ENCODE peak calls at places on chromosome 22, in five cellular contexts. V is T follicular helper cell; S is ELR; U is GM12864; K is effector CD4-positive, alpha-beta T cell. A is an unnamed sample.

GRCh38 chr22:36258750-36259619 is 6.1 kb downstream of the APOL1 start:
- DNase-seq in V (no peak), S (no peak), U (no peak), K (no peak), A (no peak)

GRCh38 chr22:22408731-22409696 is 99.5 kb downstream of the ZNF280B start:
- DNase-seq in V (no peak), S (peak), U (no peak), K (no peak), A (no peak)

GRCh38 chr22:25853078-25853477 is 111.1 kb downstream of the MYO18B start:
- DNase-seq in V (no peak), S (no peak), U (no peak), K (no peak), A (no peak)

GRCh38 chr22:26483043-26483438 is 542 bp downstream of the HPS4 start:
- DNase-seq in V (no peak), S (no peak), U (no peak), K (no peak), A (no peak)

GRCh38 chr22:38788846-38789245 is 5.1 kb downstream of the DNAL4 start:
- DNase-seq in V (no peak), S (no peak), U (no peak), K (no peak), A (no peak)

GRCh38 chr22:37095113-37095512 is 14.4 kb downstream of the TMPRSS6 start:
- DNase-seq in V (no peak), S (no peak), U (no peak), K (no peak), A (no peak)

GRCh38 chr22:45565973-45566372 is 63.3 kb downstream of the FBLN1 start:
- DNase-seq in V (no peak), S (no peak), U (no peak), K (no peak), A (no peak)

GRCh38 chr22:19850482-19851109 is 4.1 kb downstream of the GNB1L start:
- DNase-seq in V (no peak), S (no peak), U (no peak), K (no peak), A (no peak)

GRCh38 chr22:24107668-24108067 is 73.6 kb upstream of the SUSD2 start:
- DNase-seq in V (no peak), S (peak), U (no peak), K (no peak), A (no peak)

GRCh38 chr22:31488988-31489617 is 539 bp downstream of the EIF4ENIF1 start:
- DNase-seq in V (peak), S (peak), U (no peak), K (peak), A (no peak)

GRCh38 chr22:46010951-46011626 is 34.1 kb upstream of the WNT7B start:
- DNase-seq in V (no peak), S (no peak), U (no peak), K (no peak), A (no peak)

GRCh38 chr22:46209262-46209661 is 40.8 kb downstream of the CDPF1 start:
- DNase-seq in V (no peak), S (no peak), U (no peak), K (no peak), A (no peak)

GRCh38 chr22:17919276-17920144 is 104.9 kb downstream of the MICAL3 start:
- DNase-seq in V (no peak), S (no peak), U (no peak), K (no peak), A (no peak)

GRCh38 chr22:49754674-49755590 is 72.7 kb downstream of the BRD1 start:
- DNase-seq in V (no peak), S (no peak), U (no peak), K (no peak), A (no peak)

GRCh38 chr22:19110064-19110458 is 12.2 kb downstream of the DGCR2 start:
- DNase-seq in V (no peak), S (no peak), U (no peak), K (no peak), A (no peak)

GRCh38 chr22:43155789-43156188 is 4.4 kb downstream of the TSPO start:
- DNase-seq in V (no peak), S (no peak), U (no peak), K (no peak), A (no peak)

GRCh38 chr22:30430933-30431332 is 5.4 kb downstream of the MTFP1 start:
- DNase-seq in V (no peak), S (no peak), U (no peak), K (no peak), A (no peak)

GRCh38 chr22:43185860-43186261 is 1.1 kb downstream of the TTLL12 start:
- DNase-seq in V (no peak), S (peak), U (no peak), K (no peak), A (no peak)

GRCh38 chr22:48504519-48505140 is 1323.0 kb downstream of the BRD1 start:
- DNase-seq in V (no peak), S (no peak), U (no peak), K (no peak), A (no peak)

GRCh38 chr22:49760280-49760629 is 67.4 kb downstream of the BRD1 start:
- DNase-seq in V (no peak), S (no peak), U (no peak), K (no peak), A (no peak)

GRCh38 chr22:47796128-47796908 is 1033.9 kb downstream of the TBC1D22A start:
- DNase-seq in V (no peak), S (no peak), U (no peak), K (no peak), A (no peak)

GRCh38 chr22:45966320-45966891 is 10.6 kb downstream of the WNT7B start:
- DNase-seq in V (no peak), S (no peak), U (no peak), K (no peak), A (no peak)

GRCh38 chr22:22692707-22693530 is 48.5 kb downstream of the GGTLC2 start:
- DNase-seq in V (peak), S (peak), U (no peak), K (peak), A (peak)

GRCh38 chr22:35301370-35301874 is 1.7 kb downstream of the TOM1 start:
- DNase-seq in V (no peak), S (peak), U (no peak), K (no peak), A (no peak)

GRCh38 chr22:36439481-36440271 is 41.8 kb downstream of the TXN2 start:
- DNase-seq in V (no peak), S (peak), U (no peak), K (no peak), A (no peak)

GRCh38 chr22:32255726-32256125 is 579 bp upstream of the SLC5A4 start:
- DNase-seq in V (no peak), S (peak), U (no peak), K (no peak), A (no peak)

GRCh38 chr22:29155966-29156365 is 49.7 kb upstream of the EMID1 start:
- DNase-seq in V (no peak), S (no peak), U (no peak), K (no peak), A (no peak)

GRCh38 chr22:31248138-31248745 is 36.1 kb downstream of the LIMK2 start:
- DNase-seq in V (peak), S (peak), U (no peak), K (peak), A (peak)

GRCh38 chr22:37214431-37215025 is 2.3 kb upstream of the SSTR3 start:
- DNase-seq in V (no peak), S (no peak), U (no peak), K (no peak), A (no peak)

GRCh38 chr22:47201186-47201995 is 438.9 kb downstream of the TBC1D22A start:
- DNase-seq in V (no peak), S (no peak), U (no peak), K (no peak), A (no peak)

GRCh38 chr22:44360686-44361381 is 48.1 kb upstream of the SHISAL1 start:
- DNase-seq in V (no peak), S (peak), U (no peak), K (no peak), A (no peak)

GRCh38 chr22:27769012-27769411 is 32.5 kb downstream of the MN1 start:
- DNase-seq in V (no peak), S (no peak), U (no peak), K (no peak), A (no peak)

GRCh38 chr22:46381142-46381541 is 45.6 kb downstream of the TRMU start:
- DNase-seq in V (no peak), S (peak), U (no peak), K (no peak), A (no peak)

GRCh38 chr22:40237788-40238424 is 60.2 kb downstream of the TNRC6B start:
- DNase-seq in V (no peak), S (peak), U (no peak), K (no peak), A (no peak)

GRCh38 chr22:18056161-18056666 is 21.6 kb upstream of the PEX26 start:
- DNase-seq in V (no peak), S (peak), U (no peak), K (no peak), A (no peak)

GRCh38 chr22:35330258-35330861 is 30.7 kb downstream of the TOM1 start:
- DNase-seq in V (peak), S (peak), U (no peak), K (peak), A (no peak)

GRCh38 chr22:20641198-20641892 is 132.6 kb upstream of the SERPIND1 start:
- DNase-seq in V (no peak), S (no peak), U (no peak), K (no peak), A (no peak)

GRCh38 chr22:46464701-46465347 is 72.6 kb downstream of the CELSR1 start:
- DNase-seq in V (no peak), S (no peak), U (no peak), K (no peak), A (no peak)

GRCh38 chr22:17264321-17265052 is 45.3 kb upstream of the ADA2 start:
- DNase-seq in V (no peak), S (no peak), U (no peak), K (no peak), A (no peak)

GRCh38 chr22:44393066-44393465 is 80.3 kb upstream of the SHISAL1 start:
- DNase-seq in V (no peak), S (no peak), U (no peak), K (no peak), A (no peak)